ENCODE peak calls at places on chromosome 5, in eight cellular contexts. One of them, this sample, is unnamed. For H3K9me3, the result is how much of the 10 kb centered on the place peaks cover.

GRCh38 chr5:378301-378891 is 56.9 kb downstream of the AHRR start:
- DNase-seq in pancreas: no peak
- DNase-seq in SJSA1: peak
- DNase-seq in lung: no peak
- DNase-seq in GM23248: peak
- DNase-seq in uterus: peak
- DNase-seq in upper lobe of left lung: no peak
- DNase-seq in esophagus muscularis mucosa: peak
- DNase-seq in this sample: no peak

GRCh38 chr5:82384025-82384750 is 106.0 kb upstream of the RPS23 start:
- DNase-seq in uterus: no peak
- DNase-seq in SJSA1: no peak
- DNase-seq in lung: no peak
- DNase-seq in esophagus muscularis mucosa: no peak
- DNase-seq in GM23248: no peak
- DNase-seq in upper lobe of left lung: no peak
- DNase-seq in pancreas: no peak
- DNase-seq in this sample: no peak

GRCh38 chr5:138338411-138339085 is 482 bp downstream of the FAM53C start:
- DNase-seq in SJSA1: no peak
- DNase-seq in uterus: no peak
- DNase-seq in upper lobe of left lung: no peak
- DNase-seq in pancreas: peak
- DNase-seq in GM23248: no peak
- DNase-seq in lung: no peak
- DNase-seq in esophagus muscularis mucosa: no peak
- DNase-seq in this sample: no peak

GRCh38 chr5:141686648-141687416 is 4.8 kb upstream of the ARAP3 start:
- DNase-seq in esophagus muscularis mucosa: no peak
- DNase-seq in upper lobe of left lung: no peak
- DNase-seq in SJSA1: no peak
- DNase-seq in pancreas: no peak
- DNase-seq in lung: no peak
- DNase-seq in GM23248: no peak
- DNase-seq in uterus: no peak
- DNase-seq in this sample: no peak

GRCh38 chr5:36392818-36393217 is 91.1 kb upstream of the RANBP3L start:
- DNase-seq in uterus: peak
- DNase-seq in SJSA1: no peak
- DNase-seq in esophagus muscularis mucosa: no peak
- DNase-seq in GM23248: peak
- DNase-seq in lung: no peak
- DNase-seq in pancreas: no peak
- DNase-seq in upper lobe of left lung: no peak
- DNase-seq in this sample: no peak

GRCh38 chr5:52963636-52964035 is 25.5 kb upstream of the ITGA2 start:
- DNase-seq in esophagus muscularis mucosa: no peak
- DNase-seq in upper lobe of left lung: no peak
- DNase-seq in pancreas: no peak
- DNase-seq in GM23248: no peak
- DNase-seq in uterus: no peak
- DNase-seq in SJSA1: no peak
- DNase-seq in lung: no peak
- DNase-seq in this sample: no peak

GRCh38 chr5:143261748-143262392 is 141.6 kb downstream of the NR3C1 start:
- DNase-seq in SJSA1: no peak
- DNase-seq in GM23248: peak
- DNase-seq in pancreas: no peak
- DNase-seq in upper lobe of left lung: no peak
- DNase-seq in lung: no peak
- DNase-seq in uterus: no peak
- DNase-seq in esophagus muscularis mucosa: no peak
- DNase-seq in this sample: no peak

GRCh38 chr5:1188464-1188863 is 12.9 kb upstream of the SLC6A19 start:
- DNase-seq in GM23248: no peak
- DNase-seq in uterus: no peak
- DNase-seq in pancreas: peak
- DNase-seq in esophagus muscularis mucosa: no peak
- DNase-seq in upper lobe of left lung: no peak
- DNase-seq in SJSA1: no peak
- DNase-seq in lung: no peak
- DNase-seq in this sample: no peak

GRCh38 chr5:1363581-1363980 is 18.7 kb upstream of the CLPTM1L start:
- DNase-seq in GM23248: no peak
- DNase-seq in lung: no peak
- DNase-seq in SJSA1: no peak
- DNase-seq in esophagus muscularis mucosa: no peak
- DNase-seq in pancreas: no peak
- DNase-seq in uterus: no peak
- DNase-seq in upper lobe of left lung: no peak
- DNase-seq in this sample: no peak

GRCh38 chr5:111670826-111671492 is 86.0 kb downstream of the NREP start:
- DNase-seq in GM23248: peak
- DNase-seq in lung: no peak
- DNase-seq in upper lobe of left lung: no peak
- DNase-seq in esophagus muscularis mucosa: no peak
- DNase-seq in SJSA1: no peak
- DNase-seq in uterus: no peak
- DNase-seq in pancreas: no peak
- DNase-seq in this sample: no peak

GRCh38 chr5:9789818-9790217 is 159.7 kb upstream of the TAS2R1 start:
- DNase-seq in uterus: no peak
- DNase-seq in lung: no peak
- DNase-seq in upper lobe of left lung: no peak
- DNase-seq in pancreas: no peak
- DNase-seq in GM23248: no peak
- DNase-seq in SJSA1: no peak
- DNase-seq in esophagus muscularis mucosa: no peak
- DNase-seq in this sample: no peak

GRCh38 chr5:4868140-4868735 is 271.9 kb upstream of the ADAMTS16 start:
- DNase-seq in uterus: no peak
- DNase-seq in lung: peak
- DNase-seq in GM23248: peak
- DNase-seq in upper lobe of left lung: no peak
- DNase-seq in pancreas: peak
- DNase-seq in SJSA1: peak
- DNase-seq in esophagus muscularis mucosa: no peak
- DNase-seq in this sample: peak

GRCh38 chr5:20601678-20602100 is 613.7 kb upstream of the CDH18 start:
- DNase-seq in pancreas: no peak
- DNase-seq in GM23248: peak
- DNase-seq in uterus: no peak
- DNase-seq in upper lobe of left lung: no peak
- DNase-seq in lung: no peak
- DNase-seq in esophagus muscularis mucosa: no peak
- DNase-seq in SJSA1: no peak
- DNase-seq in this sample: no peak

GRCh38 chr5:110900829-110901228 is 162.0 kb downstream of the SLC25A46 start:
- DNase-seq in upper lobe of left lung: no peak
- DNase-seq in lung: no peak
- DNase-seq in uterus: no peak
- DNase-seq in SJSA1: peak
- DNase-seq in esophagus muscularis mucosa: no peak
- DNase-seq in GM23248: peak
- DNase-seq in pancreas: no peak
- DNase-seq in this sample: no peak

GRCh38 chr5:73119492-73120157 is 750 bp upstream of the TMEM171 start:
- DNase-seq in uterus: no peak
- DNase-seq in esophagus muscularis mucosa: no peak
- DNase-seq in upper lobe of left lung: peak
- DNase-seq in GM23248: no peak
- DNase-seq in pancreas: peak
- DNase-seq in SJSA1: no peak
- DNase-seq in lung: no peak
- DNase-seq in this sample: peak

GRCh38 chr5:73116506-73116905 is 3.9 kb upstream of the TMEM171 start:
- DNase-seq in pancreas: no peak
- DNase-seq in uterus: no peak
- DNase-seq in lung: no peak
- DNase-seq in SJSA1: no peak
- DNase-seq in esophagus muscularis mucosa: no peak
- DNase-seq in upper lobe of left lung: no peak
- DNase-seq in GM23248: no peak
- DNase-seq in this sample: no peak

GRCh38 chr5:73118331-73119011 is 1.9 kb upstream of the TMEM171 start:
- DNase-seq in pancreas: no peak
- DNase-seq in uterus: no peak
- DNase-seq in upper lobe of left lung: no peak
- DNase-seq in GM23248: no peak
- DNase-seq in lung: no peak
- DNase-seq in SJSA1: no peak
- DNase-seq in esophagus muscularis mucosa: peak
- DNase-seq in this sample: no peak

GRCh38 chr5:73115399-73116051 is 4.8 kb upstream of the TMEM171 start:
- DNase-seq in upper lobe of left lung: no peak
- DNase-seq in GM23248: peak
- DNase-seq in SJSA1: peak
- DNase-seq in esophagus muscularis mucosa: peak
- DNase-seq in lung: no peak
- DNase-seq in pancreas: no peak
- DNase-seq in uterus: no peak
- DNase-seq in this sample: no peak

DNA sequence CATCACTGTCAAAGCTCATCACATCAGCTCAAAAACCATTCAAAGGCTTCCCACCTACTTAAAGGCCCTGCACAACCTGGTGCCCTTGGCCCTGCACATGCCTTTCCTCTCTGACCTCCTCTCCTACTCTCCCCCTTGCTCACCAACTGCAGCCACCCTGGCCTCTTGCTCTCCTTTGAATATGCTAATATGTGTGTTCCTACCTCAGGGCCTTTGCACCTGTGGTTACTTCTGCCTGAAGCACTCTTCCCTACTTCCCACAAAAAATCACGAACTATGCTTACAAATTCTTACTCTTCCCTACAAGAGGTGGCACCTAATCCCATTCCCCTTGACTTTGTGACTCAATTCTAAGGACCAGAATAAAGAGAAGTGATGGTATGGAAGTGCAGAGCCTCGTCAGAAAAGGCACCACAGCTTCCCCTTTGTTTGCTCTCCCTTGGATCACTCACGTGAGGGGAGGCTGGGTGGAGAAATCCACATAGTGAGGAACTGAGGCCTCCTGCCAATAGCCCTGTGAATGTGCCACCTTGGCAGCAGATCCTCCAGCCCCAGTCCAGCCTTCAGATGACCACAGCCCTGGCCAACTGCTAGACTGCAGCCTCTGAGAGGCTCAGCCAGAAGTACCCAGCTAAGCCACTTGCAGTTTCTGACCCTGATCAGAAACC is 3.2 kb upstream of the TMEM171 start:
- DNase-seq in pancreas: no peak
- DNase-seq in uterus: no peak
- DNase-seq in upper lobe of left lung: no peak
- DNase-seq in esophagus muscularis mucosa: peak
- DNase-seq in SJSA1: no peak
- DNase-seq in GM23248: no peak
- DNase-seq in lung: no peak
- DNase-seq in this sample: no peak
- H3K27ac ChIP-seq in pancreas: no peak
- H3K27ac ChIP-seq in uterus: no peak
- H3K27ac ChIP-seq in upper lobe of left lung: no peak
- H3K27ac ChIP-seq in esophagus muscularis mucosa: no peak
- H3K27ac ChIP-seq in SJSA1: no peak
- H3K27ac ChIP-seq in GM23248: no peak
- H3K27ac ChIP-seq in lung: no peak
- H3K27ac ChIP-seq in this sample: no peak

DNA sequence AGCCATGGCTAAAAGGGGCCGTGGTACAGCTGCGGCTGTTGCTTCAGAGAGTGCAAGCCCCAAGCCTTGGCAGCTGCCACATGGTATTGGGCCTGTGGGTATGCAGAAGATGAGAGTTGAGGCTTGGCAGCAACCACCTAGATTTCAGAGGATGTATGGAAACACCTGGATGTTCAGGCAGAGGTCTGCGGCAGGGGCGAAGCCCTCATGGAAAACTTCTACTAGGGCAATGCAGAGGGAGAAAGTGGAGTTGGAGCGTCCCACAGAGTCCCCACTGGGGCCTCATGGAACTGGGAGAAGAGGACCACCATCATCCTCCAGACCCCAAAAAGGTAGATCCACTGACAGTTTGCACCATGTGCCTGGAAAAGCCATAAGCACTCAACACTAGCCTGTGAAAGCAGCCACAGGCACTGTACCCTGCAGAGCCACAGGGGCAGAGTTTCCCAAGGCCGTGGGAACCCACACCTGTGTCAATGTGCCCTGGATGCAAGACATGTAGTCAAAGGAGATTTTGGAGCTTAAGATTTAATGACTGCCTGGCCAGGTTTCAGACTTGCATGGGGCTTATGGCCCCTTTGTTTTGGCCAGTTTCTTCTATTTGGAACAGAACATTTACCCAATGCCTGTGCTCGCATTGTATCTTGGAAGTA is 65.9 kb downstream of the DMXL1 start:
- DNase-seq in uterus: no peak
- DNase-seq in esophagus muscularis mucosa: no peak
- DNase-seq in SJSA1: no peak
- DNase-seq in lung: no peak
- DNase-seq in upper lobe of left lung: no peak
- DNase-seq in GM23248: no peak
- DNase-seq in pancreas: peak
- DNase-seq in this sample: no peak
- H3K9me3 ChIP-seq in uterus: under half
- H3K9me3 ChIP-seq in esophagus muscularis mucosa: under half
- H3K9me3 ChIP-seq in SJSA1: under half
- H3K9me3 ChIP-seq in lung: under half
- H3K9me3 ChIP-seq in upper lobe of left lung: under half
- H3K9me3 ChIP-seq in GM23248: under half
- H3K9me3 ChIP-seq in pancreas: under half
- H3K9me3 ChIP-seq in this sample: under half

DNA sequence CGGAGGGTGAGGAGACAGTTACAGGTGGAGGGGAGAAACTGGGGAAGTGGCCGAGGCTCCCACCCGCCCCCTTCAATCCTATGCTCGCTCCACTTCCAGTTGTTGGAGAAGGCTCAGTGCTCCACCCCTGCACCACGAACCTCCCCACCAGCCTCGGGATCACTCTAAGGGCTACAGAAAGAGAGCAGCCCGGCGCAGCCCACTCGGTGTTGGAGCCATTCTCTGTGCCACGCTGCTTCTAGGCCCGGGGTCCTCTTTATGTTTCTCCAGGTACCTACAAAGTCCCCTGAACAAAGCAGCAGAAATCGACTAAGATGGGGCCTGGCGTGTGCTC is 12.0 kb downstream of the PDGFRB start:
- DNase-seq in esophagus muscularis mucosa: no peak
- DNase-seq in upper lobe of left lung: no peak
- DNase-seq in lung: no peak
- DNase-seq in GM23248: peak
- DNase-seq in SJSA1: no peak
- DNase-seq in pancreas: no peak
- DNase-seq in uterus: peak
- DNase-seq in this sample: no peak
- H3K27ac ChIP-seq in esophagus muscularis mucosa: peak
- H3K27ac ChIP-seq in upper lobe of left lung: peak
- H3K27ac ChIP-seq in lung: peak
- H3K27ac ChIP-seq in GM23248: peak
- H3K27ac ChIP-seq in SJSA1: peak
- H3K27ac ChIP-seq in pancreas: no peak
- H3K27ac ChIP-seq in uterus: peak
- H3K27ac ChIP-seq in this sample: peak

DNA sequence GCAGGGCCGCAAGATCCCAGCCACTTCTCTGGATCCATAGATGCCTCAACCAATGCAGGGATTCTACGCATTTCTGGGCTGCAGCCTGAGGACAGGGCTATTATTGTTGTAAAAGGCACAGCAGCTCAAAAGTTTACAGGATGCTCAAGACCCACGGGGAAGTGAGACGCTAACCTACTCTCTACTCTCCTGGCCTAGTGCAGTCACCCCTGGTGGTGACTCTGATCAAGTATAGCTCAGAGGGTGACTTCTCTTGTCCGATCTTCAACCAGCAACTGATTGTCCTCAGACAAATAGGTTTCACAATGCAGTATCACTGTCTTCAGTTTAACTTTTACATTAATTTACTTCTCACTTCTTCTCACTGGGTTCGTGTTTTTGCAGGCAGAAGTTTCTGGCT is 34.3 kb upstream of the ZNF354B start:
- DNase-seq in GM23248: no peak
- DNase-seq in lung: no peak
- DNase-seq in upper lobe of left lung: no peak
- DNase-seq in SJSA1: no peak
- DNase-seq in pancreas: no peak
- DNase-seq in uterus: no peak
- DNase-seq in esophagus muscularis mucosa: no peak
- DNase-seq in this sample: no peak
- H3K9me3 ChIP-seq in GM23248: under half
- H3K9me3 ChIP-seq in lung: under half
- H3K9me3 ChIP-seq in upper lobe of left lung: under half
- H3K9me3 ChIP-seq in SJSA1: under half
- H3K9me3 ChIP-seq in pancreas: under half
- H3K9me3 ChIP-seq in uterus: under half
- H3K9me3 ChIP-seq in esophagus muscularis mucosa: under half
- H3K9me3 ChIP-seq in this sample: under half

This sample was measured in right lobe of liver.